ENCODE peak calls at places on chromosomes 5 and 9, in five cellular contexts. K is H9, Y is neuronal stem cell, S is mesenchymal stem cell, U is trophoblast cell. M is an unnamed sample.

GRCh38 chr9:22116751-22117150 is 107.6 kb upstream of the CDKN2B start:
- DNase-seq in K (no peak), Y (no peak), S (no peak), U (no peak), M (no peak)

GRCh38 chr5:80184235-80185023 is 71.4 kb downstream of the SERINC5 start:
- DNase-seq in K (peak), Y (no peak), S (no peak), U (no peak), M (peak)

GRCh38 chr9:69253057-69253456 is 72.0 kb upstream of the ENTREP1 start:
- DNase-seq in K (no peak), Y (no peak), S (no peak), U (no peak), M (no peak)

GRCh38 chr5:76299592-76299991 is 103.5 kb upstream of the IQGAP2 start:
- DNase-seq in K (no peak), Y (no peak), S (no peak), U (no peak), M (no peak)

GRCh38 chr5:64292611-64293215 is 127.1 kb downstream of the RNF180 start:
- DNase-seq in K (no peak), Y (no peak), S (peak), U (no peak), M (no peak)

GRCh38 chr5:179549973-179550510 is 312 bp upstream of the RUFY1 start:
- DNase-seq in K (no peak), Y (peak), S (peak), U (peak), M (no peak)

GRCh38 chr9:95092321-95093072 is 225.0 kb downstream of the FANCC start:
- DNase-seq in K (no peak), Y (peak), S (peak), U (no peak), M (no peak)

GRCh38 chr5:168404366-168404765 is 81.9 kb upstream of the RARS1 start:
- DNase-seq in K (no peak), Y (no peak), S (peak), U (no peak), M (no peak)

GRCh38 chr5:173328896-173329369 is 719 bp upstream of the STC2 start:
- DNase-seq in K (peak), Y (no peak), S (peak), U (peak), M (no peak)

GRCh38 chr9:82438581-82438980 is 450.0 kb downstream of the SPATA31D1 start:
- DNase-seq in K (no peak), Y (no peak), S (no peak), U (no peak), M (no peak)

GRCh38 chr9:128723352-128723865 is 518 bp downstream of the ZDHHC12 start:
- DNase-seq in K (peak), Y (peak), S (peak), U (no peak), M (peak)

GRCh38 chr9:33785914-33786313 is 9.4 kb upstream of the PRSS3 start:
- DNase-seq in K (no peak), Y (no peak), S (peak), U (no peak), M (no peak)

GRCh38 chr5:142653321-142653720 is 32.6 kb downstream of the FGF1 start:
- DNase-seq in K (no peak), Y (no peak), S (no peak), U (no peak), M (no peak)

GRCh38 chr5:176771102-176771845 is 39.1 kb upstream of the UNC5A start:
- DNase-seq in K (peak), Y (no peak), S (no peak), U (no peak), M (no peak)

GRCh38 chr9:97598461-97599288 is 34.5 kb downstream of the TSTD2 start:
- DNase-seq in K (peak), Y (peak), S (peak), U (peak), M (peak)

GRCh38 chr9:20524776-20525175 is 97.5 kb downstream of the MLLT3 start:
- DNase-seq in K (peak), Y (no peak), S (no peak), U (no peak), M (peak)

GRCh38 chr9:131406567-131407436 is 12.9 kb downstream of the PRRC2B start:
- DNase-seq in K (no peak), Y (no peak), S (peak), U (peak), M (no peak)

GRCh38 chr9:128342971-128343680 is 2.8 kb downstream of the SLC27A4 start:
- DNase-seq in K (no peak), Y (no peak), S (no peak), U (no peak), M (no peak)

GRCh38 chr5:139759219-139759721 is 36.3 kb upstream of the PSD2 start:
- DNase-seq in K (no peak), Y (no peak), S (no peak), U (no peak), M (no peak)

GRCh38 chr9:115018547-115019435 is 88.4 kb upstream of the TNFSF8 start:
- DNase-seq in K (no peak), Y (no peak), S (peak), U (no peak), M (no peak)

GRCh38 chr5:159331099-159331973 is 1.0 kb upstream of the IL12B start:
- DNase-seq in K (peak), Y (peak), S (peak), U (no peak), M (peak)

GRCh38 chr5:3592298-3592697 is 3.3 kb upstream of the IRX1 start:
- DNase-seq in K (peak), Y (no peak), S (no peak), U (no peak), M (no peak)

GRCh38 chr9:89065921-89066320 is 74.7 kb downstream of the S1PR3 start:
- DNase-seq in K (no peak), Y (no peak), S (no peak), U (no peak), M (no peak)

GRCh38 chr9:69719368-69719767 is 40.4 kb downstream of the PTAR1 start:
- DNase-seq in K (no peak), Y (no peak), S (peak), U (no peak), M (no peak)

GRCh38 chr5:77698920-77699319 is 60.4 kb upstream of the OTP start:
- DNase-seq in K (no peak), Y (no peak), S (no peak), U (no peak), M (no peak)

GRCh38 chr9:95193067-95193466 is 124.4 kb downstream of the FANCC start:
- DNase-seq in K (peak), Y (no peak), S (no peak), U (no peak), M (no peak)

GRCh38 chr5:143138839-143139238 is 264.6 kb downstream of the NR3C1 start:
- DNase-seq in K (no peak), Y (no peak), S (no peak), U (no peak), M (no peak)

GRCh38 chr9:93949694-93950449 is 5.3 kb downstream of the BARX1 start:
- DNase-seq in K (peak), Y (no peak), S (peak), U (no peak), M (peak)

GRCh38 chr5:126917918-126918623 is 112.3 kb downstream of the MARCHF3 start:
- DNase-seq in K (peak), Y (no peak), S (peak), U (no peak), M (no peak)

GRCh38 chr5:118314936-118315335 is 673.4 kb downstream of the DTWD2 start:
- DNase-seq in K (no peak), Y (no peak), S (no peak), U (no peak), M (no peak)

GRCh38 chr9:1456301-1456999 is 406.3 kb downstream of the DMRT2 start:
- DNase-seq in K (no peak), Y (no peak), S (no peak), U (no peak), M (no peak)
- H2BK12ac ChIP-seq in K (no peak), Y (no peak), S (no peak), U (no peak), M (no peak)

DNA sequence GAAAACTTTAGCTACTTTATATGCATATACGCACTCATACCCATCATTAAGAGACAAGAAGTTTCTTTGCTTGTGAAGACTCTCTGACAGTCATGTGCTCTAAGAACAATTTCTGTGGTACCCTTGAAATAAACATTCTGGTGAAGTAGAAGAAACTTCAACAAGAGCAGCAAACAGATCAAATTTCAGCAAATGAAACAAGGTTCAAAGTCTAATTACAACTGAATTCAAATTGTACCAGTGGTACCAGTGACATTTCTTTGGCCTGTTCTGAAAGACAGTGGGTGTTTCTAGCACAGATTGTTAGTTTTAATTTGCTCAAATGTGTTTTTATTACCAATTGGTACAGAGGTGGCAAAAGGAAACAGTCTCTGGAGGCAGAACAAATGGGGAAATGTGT is 391.0 kb downstream of the CHSY3 start:
- DNase-seq in K (no peak), Y (no peak), S (peak), U (no peak), M (no peak)
- H2BK12ac ChIP-seq in K (no peak), Y (no peak), S (no peak), U (no peak), M (no peak)

GRCh38 chr5:2204366-2205184 is 321.9 kb upstream of the IRX4 start:
- DNase-seq in K (no peak), Y (no peak), S (no peak), U (no peak), M (no peak)
- H2BK12ac ChIP-seq in K (no peak), Y (no peak), S (no peak), U (no peak), M (peak)

GRCh38 chr5:43359738-43360137 is 46.5 kb upstream of the HMGCS1 start:
- DNase-seq in K (no peak), Y (no peak), S (no peak), U (no peak), M (no peak)
- H2BK12ac ChIP-seq in K (no peak), Y (no peak), S (no peak), U (no peak), M (no peak)

GRCh38 chr5:174764309-174764708 is 39.9 kb downstream of the MSX2 start:
- DNase-seq in K (no peak), Y (no peak), S (no peak), U (no peak), M (no peak)
- H2BK12ac ChIP-seq in K (no peak), Y (no peak), S (no peak), U (no peak), M (no peak)

GRCh38 chr9:137731947-137732813 is 113.4 kb downstream of the EHMT1 start:
- DNase-seq in K (peak), Y (no peak), S (no peak), U (no peak), M (no peak)
- H2BK12ac ChIP-seq in K (no peak), Y (no peak), S (no peak), U (no peak), M (no peak)

DNA sequence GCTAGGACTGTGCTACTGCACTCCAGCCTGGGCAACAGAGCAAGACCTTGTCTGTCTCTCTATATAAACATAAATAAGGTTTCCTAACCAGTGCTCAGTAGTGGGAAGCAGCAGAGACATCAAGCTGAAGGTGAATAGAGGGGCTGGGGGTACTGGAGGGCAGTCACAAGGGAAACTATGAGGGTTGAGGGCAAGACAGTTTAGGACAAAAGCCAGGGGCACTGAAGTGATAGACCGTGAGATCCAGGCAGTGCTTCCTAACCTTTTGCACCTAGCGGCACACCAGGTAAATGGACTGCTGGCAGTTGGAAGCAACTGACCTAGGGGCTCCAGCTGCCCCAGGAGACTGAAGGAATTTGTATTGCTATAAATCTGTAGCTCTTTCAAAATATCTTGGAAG is 178.4 kb downstream of the PJA2 start:
- DNase-seq in K (no peak), Y (no peak), S (no peak), U (no peak), M (no peak)
- H2BK12ac ChIP-seq in K (no peak), Y (no peak), S (no peak), U (no peak), M (no peak)

GRCh38 chr5:112025729-112026128 is 268.7 kb upstream of the NREP start:
- DNase-seq in K (no peak), Y (no peak), S (no peak), U (no peak), M (no peak)

GRCh38 chr5:112018846-112019245 is 261.9 kb upstream of the NREP start:
- DNase-seq in K (no peak), Y (no peak), S (no peak), U (no peak), M (no peak)

GRCh38 chr5:112023766-112024165 is 266.8 kb upstream of the NREP start:
- DNase-seq in K (no peak), Y (no peak), S (no peak), U (no peak), M (no peak)

GRCh38 chr5:112024769-112025168 is 267.8 kb upstream of the NREP start:
- DNase-seq in K (no peak), Y (no peak), S (peak), U (no peak), M (no peak)
- H2BK12ac ChIP-seq in K (no peak), Y (no peak), S (no peak), U (no peak), M (no peak)

DNA sequence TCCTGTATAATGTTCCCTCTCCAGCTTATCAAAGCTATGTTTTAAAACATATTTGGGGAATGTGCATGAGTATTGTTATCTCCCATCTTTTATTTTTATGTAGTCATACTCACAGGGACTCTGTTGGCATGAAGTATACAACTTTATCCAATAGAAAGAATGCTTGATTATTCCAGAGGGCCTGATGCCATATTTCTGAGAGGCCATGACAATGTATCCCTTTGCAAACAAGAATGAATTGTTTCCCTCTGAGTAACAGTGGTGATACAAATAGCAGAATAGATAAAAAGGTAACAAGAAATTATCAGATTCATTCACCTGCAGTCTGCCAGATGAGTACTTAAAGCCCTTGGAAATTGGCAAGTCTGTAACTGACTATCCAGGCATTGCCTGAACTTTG is 125.9 kb downstream of the PLK2 start:
- DNase-seq in K (no peak), Y (no peak), S (no peak), U (no peak), M (no peak)
- H2BK12ac ChIP-seq in K (no peak), Y (no peak), S (no peak), U (no peak), M (no peak)

GRCh38 chr5:38404236-38404635 is 145.9 kb downstream of the EGFLAM start:
- DNase-seq in K (no peak), Y (no peak), S (no peak), U (no peak), M (no peak)
- H2BK12ac ChIP-seq in K (no peak), Y (no peak), S (no peak), U (no peak), M (no peak)

M was measured in H1.